ENCODE peak calls at places on chromosomes 3 and 15, in six cellular contexts. A is HepG2, M is Peyer's patch, L is aorta, V is thoracic aorta, K is HCT116. C is an unnamed sample.

GRCh38 chr15:31254431-31255175 is 72.0 kb upstream of the KLF13 start:
- DNase-seq in L (peak; percentile 70), V (no peak), K (no peak), A (no peak), M (peak; percentile 73), C (no peak)

GRCh38 chr3:22450785-22451400 is 699.9 kb upstream of the ZNF385D start:
- DNase-seq in M (no peak), L (no peak), K (no peak), V (no peak), A (no peak), C (no peak)

GRCh38 chr15:69718916-69719315 is 266.3 kb downstream of the RPLP1 start:
- DNase-seq in M (peak; percentile 62), L (peak; percentile 67), K (no peak), A (no peak), V (no peak), C (no peak)

GRCh38 chr3:122299872-122300460 is 25.1 kb upstream of the CSTA start:
- DNase-seq in M (peak; percentile 54), V (no peak), A (peak; percentile 33), L (no peak), K (peak; percentile 15), C (peak; percentile 61)

GRCh38 chr3:171415070-171415469 is 45.1 kb downstream of the TNIK start:
- DNase-seq in A (no peak), K (no peak), M (no peak), V (no peak), L (no peak), C (no peak)

GRCh38 chr15:62067448-62068044 is 769 bp downstream of the C2CD4A start:
- DNase-seq in V (no peak), M (no peak), K (no peak), A (no peak), L (peak; percentile 56), C (peak; percentile 18)

GRCh38 chr3:42728668-42729364 is 26.2 kb upstream of the HHATL start:
- DNase-seq in K (no peak), L (no peak), V (no peak), A (no peak), M (peak; percentile 19), C (no peak)

GRCh38 chr3:149179225-149179624 is 42.4 kb downstream of the CP start:
- DNase-seq in K (no peak), V (no peak), A (no peak), M (no peak), L (no peak), C (no peak)

GRCh38 chr15:85865070-85865684 is 70.5 kb upstream of the KLHL25 start:
- DNase-seq in M (no peak), L (no peak), A (peak; percentile 11), V (no peak), K (peak; percentile 19), C (no peak)

GRCh38 chr15:67183443-67184169 is 70.9 kb downstream of the AAGAB start:
- DNase-seq in V (no peak), K (no peak), L (no peak), A (peak; percentile 84), M (no peak), C (no peak)

GRCh38 chr15:90716317-90716975 is 700 bp upstream of the BLM start:
- DNase-seq in K (no peak), L (no peak), V (no peak), M (no peak), A (no peak), C (no peak)

GRCh38 chr15:63985221-63986184 is 60.8 kb downstream of the DAPK2 start:
- DNase-seq in V (peak; percentile 17), A (no peak), M (peak; percentile 54), K (no peak), L (peak; percentile 68), C (no peak)

GRCh38 chr15:87368511-87368910 is 888.0 kb downstream of the NTRK3 start:
- DNase-seq in K (no peak), A (no peak), V (no peak), L (no peak), M (no peak), C (no peak)

GRCh38 chr3:156548041-156548687 is 6.8 kb downstream of the SSR3 start:
- DNase-seq in M (no peak), K (no peak), L (no peak), A (no peak), V (no peak), C (no peak)

GRCh38 chr3:70905496-70905895 is 593.1 kb upstream of the MDFIC2 start:
- DNase-seq in K (no peak), L (no peak), M (no peak), A (no peak), V (no peak), C (no peak)

GRCh38 chr15:60580650-60581415 is 101.9 kb upstream of the ICE2 start:
- DNase-seq in V (no peak), K (no peak), L (no peak), A (peak; percentile 72), M (no peak), C (peak; percentile 81)

GRCh38 chr15:57259511-57260143 is 116.7 kb upstream of the CGNL1 start:
- DNase-seq in V (no peak), M (no peak), K (no peak), A (no peak), L (no peak), C (no peak)

DNA sequence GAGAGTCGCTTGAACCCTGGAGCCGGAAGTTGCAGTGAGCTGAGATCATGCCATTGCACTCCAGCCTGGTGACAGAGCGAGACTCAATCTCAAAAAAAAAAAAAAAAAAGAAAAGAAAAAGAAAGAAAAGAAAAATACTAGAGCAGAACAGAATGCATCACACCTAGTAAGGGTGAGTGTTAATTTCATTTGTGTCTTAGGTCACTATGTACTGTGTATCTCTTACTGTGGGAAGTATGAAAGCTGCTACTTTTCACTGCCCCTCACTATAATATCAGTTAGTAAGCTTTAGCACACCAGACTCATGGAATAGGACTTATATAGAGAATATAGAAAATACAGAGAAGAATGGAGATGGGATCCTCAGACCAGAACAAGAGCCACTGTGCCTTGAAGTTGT is 45.9 kb upstream of the RASA2 start:
- DNase-seq in V (no peak), L (no peak), A (no peak), M (no peak), K (no peak), C (no peak)
- H3K27ac ChIP-seq in V (peak overlapping the region; percentile 76), L (no peak overlapping the region), A (peak overlapping the region; percentile 66), M (no peak overlapping the region), K (no peak overlapping the region), C (peak overlapping the region; percentile 47)

DNA sequence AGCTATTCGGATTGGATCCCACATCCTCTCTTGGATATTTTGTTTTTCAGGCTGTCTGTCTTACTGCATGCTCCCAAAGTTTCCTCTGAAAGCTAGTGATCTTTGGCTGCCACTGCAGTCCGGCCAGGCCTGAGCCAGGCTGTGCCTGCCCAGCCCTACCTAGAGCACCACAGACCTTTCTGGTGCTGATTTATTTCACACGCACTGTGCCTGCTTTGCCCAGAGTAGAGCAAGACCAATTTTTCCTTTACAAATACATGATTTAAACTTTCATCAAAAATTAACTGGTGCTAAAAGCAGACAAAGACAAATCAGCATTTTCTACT is 28.0 kb upstream of the NDUFB4 start:
- DNase-seq in A (no peak), M (no peak), K (no peak), L (no peak), V (no peak), C (no peak)
- H3K36me3 ChIP-seq in A (no peaks in the 10 kb centered on the region), M (no peaks in the 10 kb centered on the region), K (no peaks in the 10 kb centered on the region), L (no peaks in the 10 kb centered on the region), V (no peaks in the 10 kb centered on the region), C (no peaks in the 10 kb centered on the region)

GRCh38 chr3:142960322-142960850 is 3.1 kb downstream of the PAQR9 start:
- DNase-seq in A (no peak), K (no peak), V (no peak), L (no peak), M (no peak), C (no peak)

GRCh38 chr3:142963266-142964149 is at the start of gene PAQR9:
- DNase-seq in L (no peak), M (no peak), A (peak; percentile 47), K (no peak), V (no peak), C (no peak)

GRCh38 chr3:142961539-142961938 is 1.9 kb downstream of the PAQR9 start:
- DNase-seq in A (peak; percentile 31), M (no peak), K (no peak), L (no peak), V (no peak), C (no peak)

GRCh38 chr3:142962520-142963265 is 781 bp downstream of the PAQR9 start:
- DNase-seq in A (no peak), L (peak; percentile 47), M (no peak), K (no peak), V (no peak), C (no peak)

GRCh38 chr3:142962175-142962519 is 1.3 kb downstream of the PAQR9 start:
- DNase-seq in K (no peak), A (no peak), L (no peak), V (no peak), M (no peak), C (no peak)
- H3K4me3 ChIP-seq in K (no peak overlapping the region), A (peak overlapping the region; percentile 66), L (no peak overlapping the region), V (no peak overlapping the region), M (no peak overlapping the region), C (no peak overlapping the region)

DNA sequence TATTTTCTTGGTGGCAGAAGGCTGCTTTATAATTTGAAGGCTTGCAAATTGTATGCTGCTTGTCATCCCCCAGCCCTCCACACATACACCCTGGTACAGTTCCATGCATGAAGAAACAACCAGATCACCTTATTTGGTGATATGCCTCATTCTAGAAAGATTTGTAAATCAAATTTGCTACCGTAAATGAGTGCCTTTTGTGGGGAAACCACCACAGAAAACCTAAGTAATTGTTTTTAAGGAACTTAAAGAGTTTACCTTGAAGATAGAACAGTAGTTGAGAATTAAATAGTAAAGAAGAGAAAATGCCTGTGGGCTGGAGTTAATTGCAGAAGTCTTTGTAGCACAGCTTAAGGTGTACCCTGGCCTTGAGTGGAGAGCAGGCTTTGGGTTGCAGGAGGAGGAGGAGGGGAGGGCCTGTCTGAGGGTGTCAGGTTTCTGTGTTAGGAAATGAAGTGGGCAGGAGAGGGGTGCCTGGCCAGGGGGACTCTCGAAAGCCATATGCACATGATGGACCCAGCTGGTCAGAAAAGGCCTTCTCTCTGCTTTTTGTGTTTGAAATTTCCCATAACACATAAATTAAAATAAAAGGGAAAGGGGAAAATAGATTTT is 6.9 kb downstream of the NIPA2 start:
- DNase-seq in M (no peak), L (no peak), K (no peak), A (peak; percentile 13), V (no peak), C (no peak)
- H3K27ac ChIP-seq in M (no peak overlapping the region), L (no peak overlapping the region), K (no peak overlapping the region), A (peak overlapping the region; percentile 62), V (no peak overlapping the region), C (no peak overlapping the region)